ENCODE peak calls at places on chromosomes 2 and 18, in four cellular contexts. K is right lobe of liver, I is uterus, B is nephron progenitor cell. P is an unnamed sample.

GRCh38 chr18:8781671-8782070 is 76.3 kb downstream of the MTCL1 start:
- DNase-seq in B (no peak), K (no peak), I (no peak), P (no peak)

GRCh38 chr2:122191331-122191730 is 435.9 kb downstream of the TSN start:
- DNase-seq in K (no peak), I (no peak), B (peak), P (no peak)

GRCh38 chr2:234885884-234886283 is 65.9 kb upstream of the SH3BP4 start:
- DNase-seq in K (no peak), I (no peak), B (no peak), P (no peak)

GRCh38 chr2:167331636-167332232 is 443.5 kb downstream of the XIRP2 start:
- DNase-seq in I (no peak), K (no peak), B (peak), P (no peak)

GRCh38 chr2:99442837-99443236 is 47.0 kb downstream of the REV1 start:
- DNase-seq in B (no peak), I (no peak), K (no peak), P (no peak)

GRCh38 chr2:196172976-196173375 is 1.6 kb upstream of the STK17B start:
- DNase-seq in K (no peak), B (no peak), I (no peak), P (no peak)

GRCh38 chr18:44423826-44424225 is 256.9 kb upstream of the SETBP1 start:
- DNase-seq in I (no peak), K (no peak), B (no peak), P (no peak)

GRCh38 chr18:6747646-6748045 is 18.1 kb downstream of the ARHGAP28 start:
- DNase-seq in K (no peak), B (no peak), I (no peak), P (no peak)

GRCh38 chr2:88099798-88100488 is 27.9 kb downstream of the FABP1 start:
- DNase-seq in I (no peak), B (peak), K (no peak), P (no peak)

GRCh38 chr2:33786881-33787280 is 187.8 kb upstream of the FAM98A start:
- DNase-seq in I (no peak), K (no peak), B (no peak), P (no peak)

GRCh38 chr18:62716679-62717058 is 1.3 kb downstream of the PHLPP1 start:
- DNase-seq in I (peak), K (peak), B (peak), P (peak)

GRCh38 chr2:36539631-36540030 is 58.3 kb downstream of the FEZ2 start:
- DNase-seq in K (no peak), I (no peak), B (no peak), P (no peak)

GRCh38 chr2:226031962-226032441 is 632.5 kb downstream of the NYAP2 start:
- DNase-seq in B (no peak), K (no peak), I (no peak), P (no peak)

GRCh38 chr2:226802573-226802972 is 3.0 kb upstream of the IRS1 start:
- DNase-seq in I (peak), B (peak), K (no peak), P (no peak)

GRCh38 chr2:24272161-24272802 is 88.1 kb downstream of the ITSN2 start:
- DNase-seq in I (no peak), B (no peak), K (no peak), P (no peak)

GRCh38 chr2:135299656-135300244 is 231.3 kb downstream of the ZRANB3 start:
- DNase-seq in K (no peak), B (no peak), I (no peak), P (no peak)

GRCh38 chr18:48673456-48674197 is 134.8 kb downstream of the CTIF start:
- DNase-seq in K (no peak), B (no peak), I (peak), P (no peak)

GRCh38 chr2:72140621-72140960 is 7.1 kb downstream of the CYP26B1 start:
- DNase-seq in K (no peak), B (no peak), I (no peak), P (no peak)

GRCh38 chr2:149020432-149020851 is 18.1 kb upstream of the LYPD6B start:
- DNase-seq in B (no peak), I (no peak), K (no peak), P (no peak)

GRCh38 chr18:11860594-11861450 is 9.6 kb downstream of the CHMP1B start:
- DNase-seq in B (no peak), I (no peak), K (no peak), P (no peak)

GRCh38 chr18:68447286-68447685 is 267.6 kb downstream of the TMX3 start:
- DNase-seq in I (no peak), B (no peak), K (no peak), P (no peak)

GRCh38 chr2:79887747-79888374 is 375.0 kb downstream of the CTNNA2 start:
- DNase-seq in B (peak), I (no peak), K (no peak), P (no peak)

GRCh38 chr2:43312751-43313641 is 86.6 kb upstream of the ZFP36L2 start:
- DNase-seq in I (no peak), B (peak), K (no peak), P (no peak)

GRCh38 chr2:230018153-230018552 is 50.6 kb downstream of the SLC16A14 start:
- DNase-seq in B (no peak), I (no peak), K (no peak), P (no peak)

GRCh38 chr2:79432731-79433146 is 80.1 kb upstream of the CTNNA2 start:
- DNase-seq in I (no peak), B (no peak), K (no peak), P (no peak)

GRCh38 chr18:34158881-34159690 is 65.6 kb downstream of the NOL4 start:
- DNase-seq in B (peak), I (peak), K (peak), P (peak)

GRCh38 chr2:83342860-83343329 is 1116.2 kb downstream of the SUCLG1 start:
- DNase-seq in K (no peak), I (no peak), B (no peak), P (no peak)

GRCh38 chr2:178700922-178701342 is 106.3 kb downstream of the TTN start:
- DNase-seq in I (no peak), B (no peak), K (no peak), P (no peak)

GRCh38 chr2:231384970-231385369 is 10.5 kb upstream of the B3GNT7 start:
- DNase-seq in B (no peak), I (no peak), K (no peak), P (no peak)

P was measured in tibial artery.